ENCODE peak calls at places on chromosomes 7 and 10, in ten cellular contexts. Y is upper lobe of right lung, V is brain microvascular endothelial cell, D is prostate gland, Q is ovary, A is small intestine, K is left ventricle myocardium inferior, M is pancreas, N is PC-3, F is lower lobe of right lung. B is an unnamed sample.

GRCh38 chr7:39529582-39529981 is 36.6 kb upstream of the YAE1 start:
- DNase-seq in Y (no peak), V (no peak), D (no peak), Q (no peak), A (no peak), K (no peak), M (no peak), N (no peak), F (no peak), B (no peak)

GRCh38 chr7:44046321-44047061 is 2.0 kb downstream of the DBNL start:
- DNase-seq in Y (peak; percentile 42), V (no peak), D (no peak), Q (no peak), A (no peak), K (peak; percentile 11), M (no peak), N (no peak), F (no peak), B (peak; percentile 69)

GRCh38 chr10:13743101-13743693 is 156.4 kb downstream of the PRPF18 start:
- DNase-seq in Y (no peak), V (peak; percentile 25), D (no peak), Q (no peak), A (no peak), K (no peak), M (no peak), N (no peak), F (no peak), B (no peak)

GRCh38 chr10:131686781-131687419 is 213.9 kb upstream of the PPP2R2D start:
- DNase-seq in Y (no peak), V (no peak), D (no peak), Q (no peak), A (no peak), K (no peak), M (no peak), N (no peak), F (no peak), B (no peak)

GRCh38 chr10:7409045-7409731 is 1.6 kb downstream of the SFMBT2 start:
- DNase-seq in Y (no peak), V (no peak), D (peak; percentile 58), Q (peak; percentile 55), A (no peak), K (peak; percentile 29), M (no peak), N (peak; percentile 8), F (peak; percentile 50), B (no peak)

GRCh38 chr7:135480966-135481599 is 28.8 kb downstream of the CNOT4 start:
- DNase-seq in Y (no peak), V (no peak), D (no peak), Q (no peak), A (no peak), K (no peak), M (no peak), N (no peak), F (no peak), B (no peak)

GRCh38 chr7:92684274-92684673 is 94.1 kb upstream of the FAM133B start:
- DNase-seq in Y (no peak), V (no peak), D (no peak), Q (no peak), A (no peak), K (no peak), M (no peak), N (no peak), F (no peak), B (no peak)

GRCh38 chr10:3712707-3713106 is 72.3 kb downstream of the KLF6 start:
- DNase-seq in Y (no peak), V (no peak), D (no peak), Q (no peak), A (no peak), K (no peak), M (no peak), N (no peak), F (no peak), B (no peak)

GRCh38 chr7:26426096-26426495 is 134.4 kb downstream of the SNX10 start:
- DNase-seq in Y (no peak), V (no peak), D (no peak), Q (no peak), A (no peak), K (no peak), M (no peak), N (no peak), F (no peak), B (no peak)

GRCh38 chr7:150737265-150738055 is at the start of gene GIMAP5:
- DNase-seq in Y (no peak), V (no peak), D (no peak), Q (no peak), A (no peak), K (no peak), M (no peak), N (no peak), F (no peak), B (no peak)

GRCh38 chr7:101893326-101894085 is 76.1 kb downstream of the CUX1 start:
- DNase-seq in Y (no peak), V (no peak), D (no peak), Q (no peak), A (no peak), K (no peak), M (no peak), N (no peak), F (no peak), B (no peak)
- H3K27ac ChIP-seq in Y (no peak overlapping the region), V (no peak overlapping the region), D (no peak overlapping the region), Q (no peak overlapping the region), A (no peak overlapping the region), K (no peak overlapping the region), M (no peak overlapping the region), N (no peak overlapping the region), F (no peak overlapping the region), B (no peak overlapping the region)

DNA sequence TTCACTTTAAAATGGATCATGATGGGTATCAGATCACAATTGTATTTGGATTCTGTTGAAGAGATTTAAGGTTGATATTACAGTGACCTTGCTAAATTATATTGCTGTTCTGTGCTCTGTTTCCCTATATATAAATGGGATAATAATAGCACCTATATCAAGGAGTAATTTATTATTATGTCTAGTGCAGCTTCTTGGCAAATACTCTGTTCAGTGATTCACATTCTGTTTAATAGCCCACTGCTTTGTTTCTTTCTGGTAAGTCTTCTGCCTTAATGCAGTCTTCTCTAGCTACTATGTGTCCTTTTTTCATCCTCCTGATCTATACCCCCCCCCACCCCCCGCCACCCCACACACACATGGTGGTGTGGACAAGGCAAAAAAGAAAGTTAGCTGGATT is 36.3 kb downstream of the BMPR1A start:
- DNase-seq in Y (no peak), V (no peak), D (no peak), Q (no peak), A (no peak), K (no peak), M (no peak), N (no peak), F (no peak), B (no peak)
- H3K27ac ChIP-seq in Y (no peak overlapping the region), V (no peak overlapping the region), D (no peak overlapping the region), Q (no peak overlapping the region), A (no peak overlapping the region), K (no peak overlapping the region), M (no peak overlapping the region), N (no peak overlapping the region), F (no peak overlapping the region), B (no peak overlapping the region)

GRCh38 chr10:104664205-104664604 is 23.1 kb downstream of the SORCS3 start:
- DNase-seq in Y (no peak), V (no peak), D (no peak), Q (no peak), A (no peak), K (no peak), M (no peak), N (no peak), F (no peak), B (no peak)
- H3K27ac ChIP-seq in Y (no peak overlapping the region), V (no peak overlapping the region), D (no peak overlapping the region), Q (no peak overlapping the region), A (no peak overlapping the region), K (no peak overlapping the region), M (no peak overlapping the region), N (no peak overlapping the region), F (no peak overlapping the region), B (no peak overlapping the region)

GRCh38 chr7:113784317-113784716 is 134.5 kb downstream of the PPP1R3A start:
- DNase-seq in Y (no peak), V (no peak), D (no peak), Q (no peak), A (no peak), K (no peak), M (no peak), N (no peak), F (no peak), B (no peak)

GRCh38 chr7:113787106-113787505 is 131.7 kb downstream of the PPP1R3A start:
- DNase-seq in Y (no peak), V (no peak), D (no peak), Q (no peak), A (no peak), K (no peak), M (no peak), N (no peak), F (no peak), B (no peak)

DNA sequence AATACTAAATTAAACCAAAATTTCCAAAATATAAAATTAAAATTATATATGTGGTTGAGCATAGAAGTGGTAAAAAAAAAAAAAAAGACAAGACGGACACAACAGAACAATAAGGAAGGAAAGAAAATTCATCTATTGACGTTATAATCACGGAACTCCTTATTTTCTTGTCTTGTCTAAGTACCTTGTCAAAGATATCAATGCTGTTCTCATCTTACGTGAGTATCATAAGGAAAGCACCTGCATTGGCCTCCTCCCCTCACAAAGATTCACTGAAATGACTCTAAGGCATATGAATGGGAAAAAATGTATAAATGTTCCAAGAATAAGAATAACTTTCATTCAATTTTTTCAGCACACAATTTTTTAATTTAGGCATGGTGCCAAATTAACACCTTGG is 135.4 kb downstream of the PPP1R3A start:
- DNase-seq in Y (no peak), V (no peak), D (no peak), Q (no peak), A (no peak), K (no peak), M (no peak), N (no peak), F (no peak), B (no peak)
- H3K27ac ChIP-seq in Y (no peak overlapping the region), V (no peak overlapping the region), D (no peak overlapping the region), Q (no peak overlapping the region), A (no peak overlapping the region), K (no peak overlapping the region), M (no peak overlapping the region), N (no peak overlapping the region), F (no peak overlapping the region), B (no peak overlapping the region)

GRCh38 chr10:6036861-6037321 is 25.3 kb downstream of the IL2RA start:
- DNase-seq in Y (no peak), V (no peak), D (no peak), Q (no peak), A (no peak), K (no peak), M (no peak), N (no peak), F (no peak), B (no peak)

GRCh38 chr10:6035101-6035834 is 26.9 kb downstream of the IL2RA start:
- DNase-seq in Y (no peak), V (no peak), D (no peak), Q (no peak), A (no peak), K (no peak), M (no peak), N (no peak), F (no peak), B (no peak)

GRCh38 chr10:6035926-6036575 is 26.1 kb downstream of the IL2RA start:
- DNase-seq in Y (no peak), V (no peak), D (no peak), Q (no peak), A (no peak), K (no peak), M (no peak), N (no peak), F (no peak), B (no peak)

GRCh38 chr10:6033954-6034353 is 28.2 kb downstream of the IL2RA start:
- DNase-seq in Y (no peak), V (no peak), D (no peak), Q (no peak), A (no peak), K (no peak), M (no peak), N (no peak), F (no peak), B (no peak)

GRCh38 chr10:6034371-6034770 is 27.8 kb downstream of the IL2RA start:
- DNase-seq in Y (no peak), V (no peak), D (no peak), Q (no peak), A (no peak), K (no peak), M (no peak), N (no peak), F (no peak), B (no peak)
- H3K27ac ChIP-seq in Y (no peak overlapping the region), V (no peak overlapping the region), D (no peak overlapping the region), Q (no peak overlapping the region), A (no peak overlapping the region), K (peak overlapping the region; percentile 45), M (no peak overlapping the region), N (no peak overlapping the region), F (peak overlapping the region; percentile 24), B (no peak overlapping the region)

B was measured in coronary artery.